ENCODE peak calls at places on chromosome 9, in ten cellular contexts. One of them, this sample, is unnamed.

GRCh38 chr9:100700689-100701318 is 122.9 kb downstream of the CAVIN4 start:
- DNase-seq in foreskin fibroblast: peak; percentile 1
- DNase-seq in lung: no peak
- DNase-seq in heart right ventricle: no peak
- DNase-seq in body of pancreas: peak; percentile 65
- DNase-seq in cardiac fibroblast: peak; percentile 15
- DNase-seq in A673: peak; percentile 50
- DNase-seq in A549: peak; percentile 38
- DNase-seq in IMR-90: peak; percentile 9
- DNase-seq in lower lobe of right lung: no peak
- DNase-seq in this sample: no peak

GRCh38 chr9:110769667-110770066 is 101.1 kb downstream of the MUSK start:
- DNase-seq in foreskin fibroblast: peak; percentile 51
- DNase-seq in lung: no peak
- DNase-seq in heart right ventricle: no peak
- DNase-seq in body of pancreas: no peak
- DNase-seq in cardiac fibroblast: no peak
- DNase-seq in A673: peak; percentile 39
- DNase-seq in A549: no peak
- DNase-seq in IMR-90: peak; percentile 36
- DNase-seq in lower lobe of right lung: no peak
- DNase-seq in this sample: peak; percentile 43

GRCh38 chr9:96383165-96383939 is at the start of gene SLC35D2:
- DNase-seq in foreskin fibroblast: peak; percentile 82
- DNase-seq in lung: peak; percentile 48
- DNase-seq in heart right ventricle: peak; percentile 76
- DNase-seq in body of pancreas: peak; percentile 80
- DNase-seq in cardiac fibroblast: peak; percentile 55
- DNase-seq in A673: no peak
- DNase-seq in A549: peak; percentile 64
- DNase-seq in IMR-90: peak; percentile 32
- DNase-seq in lower lobe of right lung: peak; percentile 73
- DNase-seq in this sample: no peak

GRCh38 chr9:14272924-14273528 is 40.9 kb downstream of the NFIB start:
- DNase-seq in foreskin fibroblast: no peak
- DNase-seq in lung: no peak
- DNase-seq in heart right ventricle: no peak
- DNase-seq in body of pancreas: peak; percentile 23
- DNase-seq in cardiac fibroblast: peak; percentile 19
- DNase-seq in A673: no peak
- DNase-seq in A549: no peak
- DNase-seq in IMR-90: no peak
- DNase-seq in lower lobe of right lung: no peak
- DNase-seq in this sample: no peak

GRCh38 chr9:22211588-22212360 is 202.7 kb upstream of the CDKN2B start:
- DNase-seq in foreskin fibroblast: peak; percentile 95
- DNase-seq in lung: no peak
- DNase-seq in heart right ventricle: no peak
- DNase-seq in body of pancreas: no peak
- DNase-seq in cardiac fibroblast: peak; percentile 97
- DNase-seq in A673: no peak
- DNase-seq in A549: peak; percentile 80
- DNase-seq in IMR-90: peak; percentile 93
- DNase-seq in lower lobe of right lung: no peak
- DNase-seq in this sample: peak; percentile 97

GRCh38 chr9:95057121-95057520 is 260.4 kb downstream of the FANCC start:
- DNase-seq in foreskin fibroblast: no peak
- DNase-seq in lung: no peak
- DNase-seq in heart right ventricle: no peak
- DNase-seq in body of pancreas: no peak
- DNase-seq in cardiac fibroblast: no peak
- DNase-seq in A673: no peak
- DNase-seq in A549: no peak
- DNase-seq in IMR-90: peak; percentile 82
- DNase-seq in lower lobe of right lung: no peak
- DNase-seq in this sample: no peak

GRCh38 chr9:109967651-109968331 is 187.8 kb downstream of the PALM2AKAP2 start:
- DNase-seq in foreskin fibroblast: no peak
- DNase-seq in lung: no peak
- DNase-seq in heart right ventricle: no peak
- DNase-seq in body of pancreas: no peak
- DNase-seq in cardiac fibroblast: no peak
- DNase-seq in A673: no peak
- DNase-seq in A549: no peak
- DNase-seq in IMR-90: no peak
- DNase-seq in lower lobe of right lung: no peak
- DNase-seq in this sample: no peak

GRCh38 chr9:136701665-136702048 is 10.7 kb upstream of the DIPK1B start:
- DNase-seq in foreskin fibroblast: no peak
- DNase-seq in lung: no peak
- DNase-seq in heart right ventricle: no peak
- DNase-seq in body of pancreas: no peak
- DNase-seq in cardiac fibroblast: no peak
- DNase-seq in A673: no peak
- DNase-seq in A549: no peak
- DNase-seq in IMR-90: no peak
- DNase-seq in lower lobe of right lung: no peak
- DNase-seq in this sample: no peak

GRCh38 chr9:69078581-69078980 is 43.0 kb downstream of the FXN start:
- DNase-seq in foreskin fibroblast: peak; percentile 31
- DNase-seq in lung: no peak
- DNase-seq in heart right ventricle: no peak
- DNase-seq in body of pancreas: peak; percentile 30
- DNase-seq in cardiac fibroblast: peak; percentile 50
- DNase-seq in A673: no peak
- DNase-seq in A549: no peak
- DNase-seq in IMR-90: no peak
- DNase-seq in lower lobe of right lung: no peak
- DNase-seq in this sample: no peak

GRCh38 chr9:127144670-127145458 is 22.4 kb upstream of the ANGPTL2 start:
- DNase-seq in foreskin fibroblast: no peak
- DNase-seq in lung: peak; percentile 31
- DNase-seq in heart right ventricle: no peak
- DNase-seq in body of pancreas: no peak
- DNase-seq in cardiac fibroblast: no peak
- DNase-seq in A673: no peak
- DNase-seq in A549: no peak
- DNase-seq in IMR-90: no peak
- DNase-seq in lower lobe of right lung: no peak
- DNase-seq in this sample: no peak

GRCh38 chr9:99030082-99030481 is 74.8 kb upstream of the TGFBR1 start:
- DNase-seq in foreskin fibroblast: peak; percentile 90
- DNase-seq in lung: no peak
- DNase-seq in heart right ventricle: no peak
- DNase-seq in body of pancreas: no peak
- DNase-seq in cardiac fibroblast: peak; percentile 94
- DNase-seq in A673: no peak
- DNase-seq in A549: no peak
- DNase-seq in IMR-90: peak; percentile 99
- DNase-seq in lower lobe of right lung: no peak
- DNase-seq in this sample: peak; percentile 88

DNA sequence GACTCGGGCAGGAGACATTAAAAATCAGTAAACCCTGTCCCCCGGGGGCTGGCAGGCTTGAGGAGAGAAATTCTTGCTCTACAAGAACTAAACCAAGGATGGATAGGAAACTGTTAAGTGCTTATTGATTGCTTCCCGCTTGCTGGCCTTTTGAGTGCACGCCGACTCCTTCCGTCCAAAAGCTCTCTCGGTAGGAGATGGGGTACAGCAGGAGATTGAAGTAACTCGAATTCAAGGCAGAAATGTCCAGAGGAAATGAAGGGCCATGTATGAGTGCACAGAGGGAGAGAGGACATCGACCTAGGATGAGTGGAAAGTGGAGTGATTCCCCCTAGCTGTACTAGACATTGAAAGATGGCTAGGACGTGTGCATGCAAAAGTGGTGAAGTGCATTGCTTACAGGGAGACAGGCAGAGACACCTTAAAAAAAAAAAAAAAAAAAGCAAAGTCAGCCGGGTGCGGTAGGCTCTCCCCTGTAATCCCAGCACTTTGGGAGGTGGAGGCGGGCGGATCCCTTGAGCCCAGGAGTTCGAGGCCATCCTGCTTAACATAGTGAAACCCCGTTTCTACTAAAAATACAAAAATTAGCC is 962 bp downstream of the RECK start:
- DNase-seq in foreskin fibroblast: peak; percentile 54
- DNase-seq in lung: no peak
- DNase-seq in heart right ventricle: no peak
- DNase-seq in body of pancreas: no peak
- DNase-seq in cardiac fibroblast: peak; percentile 55
- DNase-seq in A673: peak; percentile 40
- DNase-seq in A549: peak; percentile 17
- DNase-seq in IMR-90: no peak
- DNase-seq in lower lobe of right lung: no peak
- DNase-seq in this sample: no peak
- H3K4me3 ChIP-seq in foreskin fibroblast: peak overlapping the region; percentile 75
- H3K4me3 ChIP-seq in lung: peak overlapping the region; percentile 96
- H3K4me3 ChIP-seq in heart right ventricle: peak overlapping the region; percentile 86
- H3K4me3 ChIP-seq in body of pancreas: peak overlapping the region; percentile 82
- H3K4me3 ChIP-seq in cardiac fibroblast: peak overlapping the region; percentile 78
- H3K4me3 ChIP-seq in A673: peak overlapping the region; percentile 95
- H3K4me3 ChIP-seq in A549: peak overlapping the region; percentile 79
- H3K4me3 ChIP-seq in IMR-90: peak overlapping the region; percentile 97
- H3K4me3 ChIP-seq in lower lobe of right lung: peak overlapping the region; percentile 92
- H3K4me3 ChIP-seq in this sample: peak overlapping the region; percentile 70

GRCh38 chr9:124122813-124123462 is 111.4 kb downstream of the LHX2 start:
- DNase-seq in foreskin fibroblast: peak; percentile 84
- DNase-seq in lung: no peak
- DNase-seq in heart right ventricle: no peak
- DNase-seq in body of pancreas: no peak
- DNase-seq in cardiac fibroblast: peak; percentile 50
- DNase-seq in A673: no peak
- DNase-seq in A549: no peak
- DNase-seq in IMR-90: peak; percentile 43
- DNase-seq in lower lobe of right lung: no peak
- DNase-seq in this sample: no peak
- TF ChIP-seq CTCF in foreskin fibroblast: peak; percentile 75
- TF ChIP-seq CTCF in lung: no peak
- TF ChIP-seq CTCF in heart right ventricle: no peak
- TF ChIP-seq CTCF in body of pancreas: peak; percentile 13
- TF ChIP-seq CTCF in cardiac fibroblast: peak; percentile 60
- TF ChIP-seq CTCF in A673: peak; percentile 55
- TF ChIP-seq CTCF in A549: peak; percentile 35
- TF ChIP-seq CTCF in IMR-90: peak; percentile 47
- TF ChIP-seq CTCF in lower lobe of right lung: no peak
- TF ChIP-seq CTCF in this sample: peak; percentile 60

GRCh38 chr9:20948703-20949102 is 82.7 kb downstream of the HACD4 start:
- DNase-seq in foreskin fibroblast: no peak
- DNase-seq in lung: no peak
- DNase-seq in heart right ventricle: no peak
- DNase-seq in body of pancreas: no peak
- DNase-seq in cardiac fibroblast: no peak
- DNase-seq in A673: no peak
- DNase-seq in A549: no peak
- DNase-seq in IMR-90: no peak
- DNase-seq in lower lobe of right lung: no peak
- DNase-seq in this sample: no peak
- H3K4me3 ChIP-seq in foreskin fibroblast: no peak overlapping the region
- H3K4me3 ChIP-seq in lung: no peak overlapping the region
- H3K4me3 ChIP-seq in heart right ventricle: no peak overlapping the region
- H3K4me3 ChIP-seq in body of pancreas: no peak overlapping the region
- H3K4me3 ChIP-seq in cardiac fibroblast: no peak overlapping the region
- H3K4me3 ChIP-seq in A673: no peak overlapping the region
- H3K4me3 ChIP-seq in A549: no peak overlapping the region
- H3K4me3 ChIP-seq in IMR-90: no peak overlapping the region
- H3K4me3 ChIP-seq in lower lobe of right lung: no peak overlapping the region
- H3K4me3 ChIP-seq in this sample: no peak overlapping the region

GRCh38 chr9:124315856-124316255 is 58.1 kb downstream of the NEK6 start:
- DNase-seq in foreskin fibroblast: no peak
- DNase-seq in lung: no peak
- DNase-seq in heart right ventricle: no peak
- DNase-seq in body of pancreas: no peak
- DNase-seq in cardiac fibroblast: no peak
- DNase-seq in A673: no peak
- DNase-seq in A549: no peak
- DNase-seq in IMR-90: no peak
- DNase-seq in lower lobe of right lung: no peak
- DNase-seq in this sample: no peak

GRCh38 chr9:124309665-124310064 is 51.9 kb downstream of the NEK6 start:
- DNase-seq in foreskin fibroblast: peak; percentile 98
- DNase-seq in lung: peak; percentile 49
- DNase-seq in heart right ventricle: no peak
- DNase-seq in body of pancreas: no peak
- DNase-seq in cardiac fibroblast: peak; percentile 98
- DNase-seq in A673: peak; percentile 45
- DNase-seq in A549: peak; percentile 88
- DNase-seq in IMR-90: peak; percentile 99
- DNase-seq in lower lobe of right lung: no peak
- DNase-seq in this sample: peak; percentile 95

GRCh38 chr9:124311283-124311682 is 53.5 kb downstream of the NEK6 start:
- DNase-seq in foreskin fibroblast: no peak
- DNase-seq in lung: no peak
- DNase-seq in heart right ventricle: no peak
- DNase-seq in body of pancreas: no peak
- DNase-seq in cardiac fibroblast: no peak
- DNase-seq in A673: no peak
- DNase-seq in A549: no peak
- DNase-seq in IMR-90: no peak
- DNase-seq in lower lobe of right lung: no peak
- DNase-seq in this sample: no peak

GRCh38 chr9:124313940-124314339 is 56.2 kb downstream of the NEK6 start:
- DNase-seq in foreskin fibroblast: no peak
- DNase-seq in lung: no peak
- DNase-seq in heart right ventricle: no peak
- DNase-seq in body of pancreas: no peak
- DNase-seq in cardiac fibroblast: no peak
- DNase-seq in A673: no peak
- DNase-seq in A549: no peak
- DNase-seq in IMR-90: no peak
- DNase-seq in lower lobe of right lung: no peak
- DNase-seq in this sample: no peak

DNA sequence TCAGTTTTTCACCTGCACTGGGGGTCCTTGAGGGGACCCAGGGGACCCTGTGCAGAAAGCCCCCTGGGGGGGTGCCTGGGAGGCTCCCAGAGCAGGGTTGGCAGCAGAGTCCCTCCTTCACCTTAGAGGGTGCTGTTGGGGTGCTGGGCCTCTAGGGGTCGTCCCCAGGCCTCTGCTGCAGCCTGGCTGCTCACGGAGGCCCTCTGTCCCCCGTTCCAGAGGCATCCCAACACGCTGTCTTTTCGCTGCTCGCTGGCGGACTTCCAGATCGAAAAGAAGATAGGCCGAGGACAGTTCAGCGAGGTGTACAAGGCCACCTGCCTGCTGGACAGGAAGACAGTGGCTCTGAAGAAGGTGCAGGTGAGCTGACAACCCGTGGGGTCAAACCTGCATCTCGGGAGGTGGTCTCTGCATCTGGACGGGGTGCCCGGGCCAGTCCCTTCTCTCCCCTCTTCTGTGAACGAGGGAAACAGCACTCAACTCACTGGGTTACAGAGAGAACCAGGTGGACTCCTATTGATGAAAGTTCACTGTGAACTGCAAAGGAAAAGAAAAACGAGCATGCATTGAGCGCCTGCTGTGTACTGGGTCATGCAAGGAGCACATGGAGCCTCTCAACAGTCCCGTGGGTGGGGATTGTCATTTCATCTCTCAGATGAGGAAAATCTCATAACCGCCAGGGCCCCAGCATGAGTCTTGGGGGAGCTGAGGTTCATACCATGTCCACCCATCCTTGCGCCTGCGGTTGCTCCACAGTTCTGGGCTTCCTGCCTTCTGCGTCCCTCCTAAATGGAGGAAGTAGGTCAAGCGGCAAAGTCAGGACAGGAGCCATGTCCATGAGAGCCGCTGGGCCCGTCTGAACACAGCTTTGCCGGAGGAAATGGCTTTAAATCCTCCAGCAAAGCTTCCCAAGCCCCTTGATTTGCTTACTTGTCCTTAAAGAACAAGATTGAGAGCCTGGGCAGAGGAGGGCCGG is 54.8 kb downstream of the NEK6 start:
- DNase-seq in foreskin fibroblast: no peak
- DNase-seq in lung: no peak
- DNase-seq in heart right ventricle: no peak
- DNase-seq in body of pancreas: no peak
- DNase-seq in cardiac fibroblast: no peak
- DNase-seq in A673: no peak
- DNase-seq in A549: no peak
- DNase-seq in IMR-90: no peak
- DNase-seq in lower lobe of right lung: no peak
- DNase-seq in this sample: no peak
- TF ChIP-seq CTCF in foreskin fibroblast: no peak
- TF ChIP-seq CTCF in lung: no peak
- TF ChIP-seq CTCF in heart right ventricle: no peak
- TF ChIP-seq CTCF in body of pancreas: no peak
- TF ChIP-seq CTCF in cardiac fibroblast: no peak
- TF ChIP-seq CTCF in A673: no peak
- TF ChIP-seq CTCF in A549: no peak
- TF ChIP-seq CTCF in IMR-90: peak; percentile 10
- TF ChIP-seq CTCF in lower lobe of right lung: no peak
- TF ChIP-seq CTCF in this sample: no peak